ENCODE peak calls at places on chromosomes 13 and 19, in ten cellular contexts. One of them, this sample, is unnamed.

GRCh38 chr19:13396256-13397080 is 109.8 kb downstream of the CACNA1A start:
- DNase-seq in heart right ventricle: peak; percentile 27
- DNase-seq in GDM1: no peak
- DNase-seq in stimulated activated CD4-positive, alpha-beta T cell treated with anti-CD3 and anti-CD28 coated beads, Interleukin-15, amount 100 ng/mL, for 1 hour: no peak
- DNase-seq in CD4-positive, alpha-beta memory T cell: no peak
- DNase-seq in stimulated activated CD8-positive, alpha-beta memory T cell treated with anti-CD3 and anti-CD28 coated beads, Interleukin-2, amount 100 ng/mL, for 48 hours: no peak
- DNase-seq in lower leg skin: peak; percentile 15
- DNase-seq in LHCN-M2: peak; percentile 89
- DNase-seq in cardiac fibroblast: peak; percentile 87
- DNase-seq in stimulated activated naive CD4-positive, alpha-beta T cell: no peak
- DNase-seq in this sample: peak; percentile 1

GRCh38 chr13:112064222-112064621 is 2.7 kb upstream of the SOX1 start:
- DNase-seq in cardiac fibroblast: no peak
- DNase-seq in stimulated activated CD8-positive, alpha-beta memory T cell treated with anti-CD3 and anti-CD28 coated beads, Interleukin-2, amount 100 ng/mL, for 48 hours: no peak
- DNase-seq in stimulated activated CD4-positive, alpha-beta T cell treated with anti-CD3 and anti-CD28 coated beads, Interleukin-15, amount 100 ng/mL, for 1 hour: no peak
- DNase-seq in LHCN-M2: no peak
- DNase-seq in heart right ventricle: no peak
- DNase-seq in stimulated activated naive CD4-positive, alpha-beta T cell: no peak
- DNase-seq in CD4-positive, alpha-beta memory T cell: no peak
- DNase-seq in lower leg skin: no peak
- DNase-seq in GDM1: no peak
- DNase-seq in this sample: no peak

GRCh38 chr19:3184847-3185481 is 766 bp upstream of the NCLN start:
- DNase-seq in LHCN-M2: no peak
- DNase-seq in stimulated activated CD8-positive, alpha-beta memory T cell treated with anti-CD3 and anti-CD28 coated beads, Interleukin-2, amount 100 ng/mL, for 48 hours: peak; percentile 49
- DNase-seq in stimulated activated CD4-positive, alpha-beta T cell treated with anti-CD3 and anti-CD28 coated beads, Interleukin-15, amount 100 ng/mL, for 1 hour: no peak
- DNase-seq in cardiac fibroblast: no peak
- DNase-seq in GDM1: peak; percentile 61
- DNase-seq in CD4-positive, alpha-beta memory T cell: no peak
- DNase-seq in lower leg skin: no peak
- DNase-seq in heart right ventricle: peak; percentile 65
- DNase-seq in stimulated activated naive CD4-positive, alpha-beta T cell: peak; percentile 85
- DNase-seq in this sample: no peak

GRCh38 chr13:112895521-112896465 is 73.2 kb upstream of the MCF2L start:
- DNase-seq in LHCN-M2: no peak
- DNase-seq in stimulated activated CD4-positive, alpha-beta T cell treated with anti-CD3 and anti-CD28 coated beads, Interleukin-15, amount 100 ng/mL, for 1 hour: no peak
- DNase-seq in lower leg skin: no peak
- DNase-seq in cardiac fibroblast: no peak
- DNase-seq in CD4-positive, alpha-beta memory T cell: no peak
- DNase-seq in stimulated activated naive CD4-positive, alpha-beta T cell: no peak
- DNase-seq in GDM1: no peak
- DNase-seq in heart right ventricle: no peak
- DNase-seq in stimulated activated CD8-positive, alpha-beta memory T cell treated with anti-CD3 and anti-CD28 coated beads, Interleukin-2, amount 100 ng/mL, for 48 hours: no peak
- DNase-seq in this sample: no peak

GRCh38 chr13:98595134-98595533 is 18.2 kb upstream of the STK24 start:
- DNase-seq in stimulated activated CD8-positive, alpha-beta memory T cell treated with anti-CD3 and anti-CD28 coated beads, Interleukin-2, amount 100 ng/mL, for 48 hours: no peak
- DNase-seq in LHCN-M2: no peak
- DNase-seq in heart right ventricle: no peak
- DNase-seq in stimulated activated CD4-positive, alpha-beta T cell treated with anti-CD3 and anti-CD28 coated beads, Interleukin-15, amount 100 ng/mL, for 1 hour: no peak
- DNase-seq in GDM1: no peak
- DNase-seq in stimulated activated naive CD4-positive, alpha-beta T cell: no peak
- DNase-seq in CD4-positive, alpha-beta memory T cell: no peak
- DNase-seq in cardiac fibroblast: no peak
- DNase-seq in lower leg skin: no peak
- DNase-seq in this sample: no peak

GRCh38 chr13:28340272-28340793 is 154.6 kb downstream of the FLT1 start:
- DNase-seq in stimulated activated naive CD4-positive, alpha-beta T cell: no peak
- DNase-seq in lower leg skin: no peak
- DNase-seq in cardiac fibroblast: no peak
- DNase-seq in CD4-positive, alpha-beta memory T cell: no peak
- DNase-seq in GDM1: no peak
- DNase-seq in heart right ventricle: no peak
- DNase-seq in stimulated activated CD8-positive, alpha-beta memory T cell treated with anti-CD3 and anti-CD28 coated beads, Interleukin-2, amount 100 ng/mL, for 48 hours: no peak
- DNase-seq in stimulated activated CD4-positive, alpha-beta T cell treated with anti-CD3 and anti-CD28 coated beads, Interleukin-15, amount 100 ng/mL, for 1 hour: no peak
- DNase-seq in LHCN-M2: no peak
- DNase-seq in this sample: no peak

GRCh38 chr13:23175920-23176319 is 4.9 kb upstream of the SGCG start:
- DNase-seq in cardiac fibroblast: peak; percentile 29
- DNase-seq in heart right ventricle: no peak
- DNase-seq in LHCN-M2: peak; percentile 10
- DNase-seq in GDM1: no peak
- DNase-seq in stimulated activated naive CD4-positive, alpha-beta T cell: no peak
- DNase-seq in stimulated activated CD8-positive, alpha-beta memory T cell treated with anti-CD3 and anti-CD28 coated beads, Interleukin-2, amount 100 ng/mL, for 48 hours: no peak
- DNase-seq in lower leg skin: no peak
- DNase-seq in stimulated activated CD4-positive, alpha-beta T cell treated with anti-CD3 and anti-CD28 coated beads, Interleukin-15, amount 100 ng/mL, for 1 hour: no peak
- DNase-seq in CD4-positive, alpha-beta memory T cell: no peak
- DNase-seq in this sample: peak; percentile 50

GRCh38 chr19:37855098-37855497 is 51.3 kb downstream of the WDR87 start:
- DNase-seq in cardiac fibroblast: peak; percentile 25
- DNase-seq in heart right ventricle: peak; percentile 61
- DNase-seq in CD4-positive, alpha-beta memory T cell: no peak
- DNase-seq in LHCN-M2: no peak
- DNase-seq in lower leg skin: no peak
- DNase-seq in GDM1: no peak
- DNase-seq in stimulated activated CD4-positive, alpha-beta T cell treated with anti-CD3 and anti-CD28 coated beads, Interleukin-15, amount 100 ng/mL, for 1 hour: no peak
- DNase-seq in stimulated activated CD8-positive, alpha-beta memory T cell treated with anti-CD3 and anti-CD28 coated beads, Interleukin-2, amount 100 ng/mL, for 48 hours: peak; percentile 20
- DNase-seq in stimulated activated naive CD4-positive, alpha-beta T cell: no peak
- DNase-seq in this sample: no peak

GRCh38 chr19:44752816-44753618 is 4.5 kb downstream of the BCL3 start:
- DNase-seq in LHCN-M2: peak; percentile 97
- DNase-seq in CD4-positive, alpha-beta memory T cell: peak; percentile 95
- DNase-seq in stimulated activated CD4-positive, alpha-beta T cell treated with anti-CD3 and anti-CD28 coated beads, Interleukin-15, amount 100 ng/mL, for 1 hour: peak; percentile 83
- DNase-seq in stimulated activated naive CD4-positive, alpha-beta T cell: peak; percentile 84
- DNase-seq in heart right ventricle: peak; percentile 87
- DNase-seq in lower leg skin: peak; percentile 84
- DNase-seq in cardiac fibroblast: peak; percentile 97
- DNase-seq in GDM1: peak; percentile 97
- DNase-seq in stimulated activated CD8-positive, alpha-beta memory T cell treated with anti-CD3 and anti-CD28 coated beads, Interleukin-2, amount 100 ng/mL, for 48 hours: peak; percentile 93
- DNase-seq in this sample: peak; percentile 90

GRCh38 chr13:33806470-33807248 is 11.3 kb upstream of the RFC3 start:
- DNase-seq in GDM1: no peak
- DNase-seq in lower leg skin: no peak
- DNase-seq in stimulated activated CD4-positive, alpha-beta T cell treated with anti-CD3 and anti-CD28 coated beads, Interleukin-15, amount 100 ng/mL, for 1 hour: no peak
- DNase-seq in cardiac fibroblast: no peak
- DNase-seq in LHCN-M2: no peak
- DNase-seq in heart right ventricle: no peak
- DNase-seq in stimulated activated naive CD4-positive, alpha-beta T cell: no peak
- DNase-seq in stimulated activated CD8-positive, alpha-beta memory T cell treated with anti-CD3 and anti-CD28 coated beads, Interleukin-2, amount 100 ng/mL, for 48 hours: no peak
- DNase-seq in CD4-positive, alpha-beta memory T cell: no peak
- DNase-seq in this sample: no peak

GRCh38 chr13:104357174-104357573 is 1291.0 kb upstream of the SLC10A2 start:
- DNase-seq in stimulated activated naive CD4-positive, alpha-beta T cell: no peak
- DNase-seq in CD4-positive, alpha-beta memory T cell: no peak
- DNase-seq in lower leg skin: no peak
- DNase-seq in stimulated activated CD4-positive, alpha-beta T cell treated with anti-CD3 and anti-CD28 coated beads, Interleukin-15, amount 100 ng/mL, for 1 hour: no peak
- DNase-seq in GDM1: no peak
- DNase-seq in cardiac fibroblast: peak; percentile 9
- DNase-seq in LHCN-M2: no peak
- DNase-seq in stimulated activated CD8-positive, alpha-beta memory T cell treated with anti-CD3 and anti-CD28 coated beads, Interleukin-2, amount 100 ng/mL, for 48 hours: no peak
- DNase-seq in heart right ventricle: no peak
- DNase-seq in this sample: no peak

GRCh38 chr19:28454083-28454482 is 758.9 kb downstream of the UQCRFS1 start:
- DNase-seq in GDM1: no peak
- DNase-seq in CD4-positive, alpha-beta memory T cell: no peak
- DNase-seq in stimulated activated CD4-positive, alpha-beta T cell treated with anti-CD3 and anti-CD28 coated beads, Interleukin-15, amount 100 ng/mL, for 1 hour: no peak
- DNase-seq in stimulated activated CD8-positive, alpha-beta memory T cell treated with anti-CD3 and anti-CD28 coated beads, Interleukin-2, amount 100 ng/mL, for 48 hours: no peak
- DNase-seq in lower leg skin: no peak
- DNase-seq in cardiac fibroblast: peak; percentile 15
- DNase-seq in stimulated activated naive CD4-positive, alpha-beta T cell: no peak
- DNase-seq in heart right ventricle: no peak
- DNase-seq in LHCN-M2: no peak
- DNase-seq in this sample: no peak

GRCh38 chr13:59276436-59276835 is 887.3 kb downstream of the DIAPH3 start:
- DNase-seq in LHCN-M2: no peak
- DNase-seq in lower leg skin: no peak
- DNase-seq in stimulated activated CD4-positive, alpha-beta T cell treated with anti-CD3 and anti-CD28 coated beads, Interleukin-15, amount 100 ng/mL, for 1 hour: no peak
- DNase-seq in CD4-positive, alpha-beta memory T cell: no peak
- DNase-seq in stimulated activated naive CD4-positive, alpha-beta T cell: no peak
- DNase-seq in cardiac fibroblast: peak; percentile 4
- DNase-seq in stimulated activated CD8-positive, alpha-beta memory T cell treated with anti-CD3 and anti-CD28 coated beads, Interleukin-2, amount 100 ng/mL, for 48 hours: no peak
- DNase-seq in heart right ventricle: no peak
- DNase-seq in GDM1: no peak
- DNase-seq in this sample: no peak

GRCh38 chr13:40191186-40191980 is 475.1 kb downstream of the FOXO1 start:
- DNase-seq in cardiac fibroblast: no peak
- DNase-seq in stimulated activated naive CD4-positive, alpha-beta T cell: no peak
- DNase-seq in GDM1: no peak
- DNase-seq in LHCN-M2: peak; percentile 6
- DNase-seq in lower leg skin: no peak
- DNase-seq in heart right ventricle: no peak
- DNase-seq in stimulated activated CD4-positive, alpha-beta T cell treated with anti-CD3 and anti-CD28 coated beads, Interleukin-15, amount 100 ng/mL, for 1 hour: no peak
- DNase-seq in CD4-positive, alpha-beta memory T cell: no peak
- DNase-seq in stimulated activated CD8-positive, alpha-beta memory T cell treated with anti-CD3 and anti-CD28 coated beads, Interleukin-2, amount 100 ng/mL, for 48 hours: no peak
- DNase-seq in this sample: no peak

GRCh38 chr19:17391371-17392151 is 2.4 kb downstream of the CCDC194 start:
- DNase-seq in stimulated activated CD4-positive, alpha-beta T cell treated with anti-CD3 and anti-CD28 coated beads, Interleukin-15, amount 100 ng/mL, for 1 hour: no peak
- DNase-seq in GDM1: peak; percentile 45
- DNase-seq in CD4-positive, alpha-beta memory T cell: no peak
- DNase-seq in lower leg skin: no peak
- DNase-seq in cardiac fibroblast: no peak
- DNase-seq in stimulated activated naive CD4-positive, alpha-beta T cell: no peak
- DNase-seq in LHCN-M2: no peak
- DNase-seq in heart right ventricle: no peak
- DNase-seq in stimulated activated CD8-positive, alpha-beta memory T cell treated with anti-CD3 and anti-CD28 coated beads, Interleukin-2, amount 100 ng/mL, for 48 hours: no peak
- DNase-seq in this sample: no peak

GRCh38 chr13:23965346-23965745 is 68.0 kb upstream of the C1QTNF9B start:
- DNase-seq in cardiac fibroblast: no peak
- DNase-seq in stimulated activated CD8-positive, alpha-beta memory T cell treated with anti-CD3 and anti-CD28 coated beads, Interleukin-2, amount 100 ng/mL, for 48 hours: no peak
- DNase-seq in GDM1: no peak
- DNase-seq in CD4-positive, alpha-beta memory T cell: no peak
- DNase-seq in heart right ventricle: no peak
- DNase-seq in stimulated activated naive CD4-positive, alpha-beta T cell: no peak
- DNase-seq in LHCN-M2: no peak
- DNase-seq in stimulated activated CD4-positive, alpha-beta T cell treated with anti-CD3 and anti-CD28 coated beads, Interleukin-15, amount 100 ng/mL, for 1 hour: no peak
- DNase-seq in lower leg skin: no peak
- DNase-seq in this sample: no peak

GRCh38 chr13:42812311-42812710 is 30.9 kb downstream of the FAM216B start:
- DNase-seq in cardiac fibroblast: peak; percentile 56
- DNase-seq in GDM1: no peak
- DNase-seq in CD4-positive, alpha-beta memory T cell: no peak
- DNase-seq in stimulated activated naive CD4-positive, alpha-beta T cell: no peak
- DNase-seq in stimulated activated CD8-positive, alpha-beta memory T cell treated with anti-CD3 and anti-CD28 coated beads, Interleukin-2, amount 100 ng/mL, for 48 hours: no peak
- DNase-seq in LHCN-M2: no peak
- DNase-seq in stimulated activated CD4-positive, alpha-beta T cell treated with anti-CD3 and anti-CD28 coated beads, Interleukin-15, amount 100 ng/mL, for 1 hour: no peak
- DNase-seq in heart right ventricle: no peak
- DNase-seq in lower leg skin: no peak
- DNase-seq in this sample: no peak

GRCh38 chr19:806815-807421 is 9.7 kb downstream of the PTBP1 start:
- DNase-seq in stimulated activated CD8-positive, alpha-beta memory T cell treated with anti-CD3 and anti-CD28 coated beads, Interleukin-2, amount 100 ng/mL, for 48 hours: no peak
- DNase-seq in LHCN-M2: no peak
- DNase-seq in stimulated activated naive CD4-positive, alpha-beta T cell: no peak
- DNase-seq in cardiac fibroblast: no peak
- DNase-seq in lower leg skin: no peak
- DNase-seq in CD4-positive, alpha-beta memory T cell: no peak
- DNase-seq in GDM1: no peak
- DNase-seq in stimulated activated CD4-positive, alpha-beta T cell treated with anti-CD3 and anti-CD28 coated beads, Interleukin-15, amount 100 ng/mL, for 1 hour: no peak
- DNase-seq in heart right ventricle: no peak
- DNase-seq in this sample: no peak

GRCh38 chr13:46716821-46717220 is 80.1 kb downstream of the ESD start:
- DNase-seq in cardiac fibroblast: no peak
- DNase-seq in stimulated activated CD8-positive, alpha-beta memory T cell treated with anti-CD3 and anti-CD28 coated beads, Interleukin-2, amount 100 ng/mL, for 48 hours: no peak
- DNase-seq in LHCN-M2: peak; percentile 37
- DNase-seq in heart right ventricle: no peak
- DNase-seq in lower leg skin: no peak
- DNase-seq in stimulated activated CD4-positive, alpha-beta T cell treated with anti-CD3 and anti-CD28 coated beads, Interleukin-15, amount 100 ng/mL, for 1 hour: no peak
- DNase-seq in stimulated activated naive CD4-positive, alpha-beta T cell: no peak
- DNase-seq in GDM1: no peak
- DNase-seq in CD4-positive, alpha-beta memory T cell: no peak
- DNase-seq in this sample: no peak

This sample was measured in HT-29.